ENCODE peak calls at places on chromosomes 5 and 9, in six cellular contexts. One of them, this sample, is unnamed.

GRCh38 chr5:151708126-151708525 is 21.4 kb upstream of the SPARC start:
- DNase-seq in neural progenitor cell: no peak
- DNase-seq in heart left ventricle: no peak
- DNase-seq in cardiac muscle cell: no peak
- DNase-seq in WERI-Rb-1: no peak
- DNase-seq in transverse colon: peak; percentile 30
- DNase-seq in this sample: no peak

GRCh38 chr5:50301756-50302155 is 139.3 kb downstream of the EMB start:
- DNase-seq in heart left ventricle: no peak
- DNase-seq in cardiac muscle cell: no peak
- DNase-seq in transverse colon: no peak
- DNase-seq in neural progenitor cell: no peak
- DNase-seq in WERI-Rb-1: no peak
- DNase-seq in this sample: peak; percentile 21

GRCh38 chr5:31231171-31231570 is 37.7 kb downstream of the CDH6 start:
- DNase-seq in cardiac muscle cell: peak; percentile 13
- DNase-seq in neural progenitor cell: no peak
- DNase-seq in WERI-Rb-1: no peak
- DNase-seq in transverse colon: no peak
- DNase-seq in heart left ventricle: no peak
- DNase-seq in this sample: no peak

GRCh38 chr9:112065781-112066606 is 109.1 kb downstream of the SUSD1 start:
- DNase-seq in transverse colon: peak; percentile 81
- DNase-seq in cardiac muscle cell: no peak
- DNase-seq in neural progenitor cell: no peak
- DNase-seq in WERI-Rb-1: no peak
- DNase-seq in heart left ventricle: no peak
- DNase-seq in this sample: peak; percentile 57

GRCh38 chr5:92945630-92946097 is 635.4 kb downstream of the NR2F1-AS1 start:
- DNase-seq in neural progenitor cell: peak; percentile 19
- DNase-seq in heart left ventricle: no peak
- DNase-seq in cardiac muscle cell: peak; percentile 58
- DNase-seq in WERI-Rb-1: no peak
- DNase-seq in transverse colon: no peak
- DNase-seq in this sample: no peak

GRCh38 chr5:103774736-103775135 is 212.1 kb upstream of the NUDT12 start:
- DNase-seq in neural progenitor cell: no peak
- DNase-seq in WERI-Rb-1: no peak
- DNase-seq in transverse colon: no peak
- DNase-seq in heart left ventricle: no peak
- DNase-seq in cardiac muscle cell: no peak
- DNase-seq in this sample: no peak

GRCh38 chr5:72009280-72009679 is 98.0 kb upstream of the MAP1B start:
- DNase-seq in WERI-Rb-1: no peak
- DNase-seq in heart left ventricle: no peak
- DNase-seq in transverse colon: no peak
- DNase-seq in neural progenitor cell: no peak
- DNase-seq in cardiac muscle cell: no peak
- DNase-seq in this sample: no peak

GRCh38 chr9:100186356-100186755 is 87.3 kb downstream of the INVS start:
- DNase-seq in heart left ventricle: no peak
- DNase-seq in WERI-Rb-1: no peak
- DNase-seq in neural progenitor cell: no peak
- DNase-seq in transverse colon: no peak
- DNase-seq in cardiac muscle cell: no peak
- DNase-seq in this sample: no peak

GRCh38 chr5:3209918-3210317 is 385.7 kb upstream of the IRX1 start:
- DNase-seq in WERI-Rb-1: no peak
- DNase-seq in transverse colon: no peak
- DNase-seq in heart left ventricle: peak; percentile 6
- DNase-seq in neural progenitor cell: no peak
- DNase-seq in cardiac muscle cell: no peak
- DNase-seq in this sample: no peak

GRCh38 chr9:3980771-3981170 is 319.1 kb downstream of the GLIS3 start:
- DNase-seq in WERI-Rb-1: no peak
- DNase-seq in neural progenitor cell: peak; percentile 76
- DNase-seq in transverse colon: no peak
- DNase-seq in cardiac muscle cell: peak; percentile 59
- DNase-seq in heart left ventricle: peak; percentile 29
- DNase-seq in this sample: no peak

GRCh38 chr9:126126012-126126411 is 200.6 kb upstream of the MVB12B start:
- DNase-seq in cardiac muscle cell: no peak
- DNase-seq in WERI-Rb-1: no peak
- DNase-seq in neural progenitor cell: no peak
- DNase-seq in heart left ventricle: no peak
- DNase-seq in transverse colon: no peak
- DNase-seq in this sample: no peak

GRCh38 chr5:74919487-74919886 is 53.3 kb upstream of the FAM169A start:
- DNase-seq in neural progenitor cell: peak; percentile 61
- DNase-seq in transverse colon: no peak
- DNase-seq in heart left ventricle: no peak
- DNase-seq in cardiac muscle cell: peak; percentile 77
- DNase-seq in WERI-Rb-1: no peak
- DNase-seq in this sample: peak; percentile 88

GRCh38 chr5:16935271-16936149 is 578 bp downstream of the MYO10 start:
- DNase-seq in cardiac muscle cell: no peak
- DNase-seq in WERI-Rb-1: peak; percentile 31
- DNase-seq in heart left ventricle: peak; percentile 54
- DNase-seq in neural progenitor cell: no peak
- DNase-seq in transverse colon: peak; percentile 49
- DNase-seq in this sample: peak; percentile 89

GRCh38 chr9:33651125-33651524 is 127.1 kb downstream of the ANKRD18B start:
- DNase-seq in heart left ventricle: no peak
- DNase-seq in WERI-Rb-1: no peak
- DNase-seq in neural progenitor cell: peak; percentile 24
- DNase-seq in cardiac muscle cell: no peak
- DNase-seq in transverse colon: no peak
- DNase-seq in this sample: no peak

GRCh38 chr9:91422832-91423711 is 560 bp downstream of the NFIL3 start:
- DNase-seq in transverse colon: peak; percentile 75
- DNase-seq in heart left ventricle: peak; percentile 71
- DNase-seq in cardiac muscle cell: peak; percentile 89
- DNase-seq in WERI-Rb-1: peak; percentile 66
- DNase-seq in neural progenitor cell: peak; percentile 84
- DNase-seq in this sample: peak; percentile 84

GRCh38 chr5:130102375-130102774 is 198.1 kb downstream of the CHSY3 start:
- DNase-seq in neural progenitor cell: no peak
- DNase-seq in cardiac muscle cell: no peak
- DNase-seq in WERI-Rb-1: no peak
- DNase-seq in transverse colon: no peak
- DNase-seq in heart left ventricle: no peak
- DNase-seq in this sample: no peak

GRCh38 chr9:112120471-112120925 is 54.6 kb downstream of the SUSD1 start:
- DNase-seq in neural progenitor cell: peak; percentile 50
- DNase-seq in transverse colon: no peak
- DNase-seq in WERI-Rb-1: no peak
- DNase-seq in heart left ventricle: no peak
- DNase-seq in cardiac muscle cell: no peak
- DNase-seq in this sample: no peak

GRCh38 chr9:113011911-113012381 is at the start of gene ZNF883:
- DNase-seq in transverse colon: peak; percentile 33
- DNase-seq in heart left ventricle: peak; percentile 74
- DNase-seq in neural progenitor cell: peak; percentile 74
- DNase-seq in cardiac muscle cell: peak; percentile 86
- DNase-seq in WERI-Rb-1: peak; percentile 85
- DNase-seq in this sample: peak; percentile 50

GRCh38 chr9:89610391-89610925 is 5.6 kb downstream of the GADD45G start:
- DNase-seq in WERI-Rb-1: no peak
- DNase-seq in cardiac muscle cell: no peak
- DNase-seq in transverse colon: no peak
- DNase-seq in neural progenitor cell: no peak
- DNase-seq in heart left ventricle: no peak
- DNase-seq in this sample: no peak

GRCh38 chr5:115816226-115817042 is at the start of gene CDO1:
- DNase-seq in cardiac muscle cell: peak; percentile 74
- DNase-seq in transverse colon: peak; percentile 8
- DNase-seq in neural progenitor cell: peak; percentile 80
- DNase-seq in WERI-Rb-1: peak; percentile 73
- DNase-seq in heart left ventricle: peak; percentile 62
- DNase-seq in this sample: no peak

GRCh38 chr5:14449052-14449661 is 132.4 kb upstream of the OTULINL start:
- DNase-seq in transverse colon: peak; percentile 41
- DNase-seq in WERI-Rb-1: no peak
- DNase-seq in cardiac muscle cell: peak; percentile 90
- DNase-seq in neural progenitor cell: no peak
- DNase-seq in heart left ventricle: peak; percentile 37
- DNase-seq in this sample: no peak

GRCh38 chr5:95842955-95843544 is 20.5 kb upstream of the GLRX start:
- DNase-seq in WERI-Rb-1: peak; percentile 47
- DNase-seq in heart left ventricle: peak; percentile 82
- DNase-seq in cardiac muscle cell: peak; percentile 77
- DNase-seq in transverse colon: peak; percentile 70
- DNase-seq in neural progenitor cell: peak; percentile 38
- DNase-seq in this sample: no peak

GRCh38 chr5:142915840-142916424 is 145.8 kb downstream of the ARHGAP26 start:
- DNase-seq in heart left ventricle: no peak
- DNase-seq in transverse colon: peak; percentile 23
- DNase-seq in WERI-Rb-1: peak; percentile 78
- DNase-seq in neural progenitor cell: peak; percentile 67
- DNase-seq in cardiac muscle cell: no peak
- DNase-seq in this sample: peak; percentile 78

GRCh38 chr5:149639718-149640117 is 58.4 kb downstream of the ARHGEF37 start:
- DNase-seq in heart left ventricle: peak; percentile 54
- DNase-seq in neural progenitor cell: no peak
- DNase-seq in WERI-Rb-1: no peak
- DNase-seq in transverse colon: no peak
- DNase-seq in cardiac muscle cell: no peak
- DNase-seq in this sample: no peak

GRCh38 chr5:13939647-13940046 is 4.8 kb downstream of the DNAH5 start:
- DNase-seq in neural progenitor cell: peak; percentile 84
- DNase-seq in cardiac muscle cell: no peak
- DNase-seq in transverse colon: no peak
- DNase-seq in WERI-Rb-1: peak; percentile 23
- DNase-seq in heart left ventricle: no peak
- DNase-seq in this sample: no peak

GRCh38 chr5:171975262-171975876 is 31.1 kb downstream of the FBXW11 start:
- DNase-seq in WERI-Rb-1: no peak
- DNase-seq in heart left ventricle: no peak
- DNase-seq in neural progenitor cell: no peak
- DNase-seq in cardiac muscle cell: peak; percentile 45
- DNase-seq in transverse colon: no peak
- DNase-seq in this sample: no peak
- H3K27ac ChIP-seq in WERI-Rb-1: no peak overlapping the region
- H3K27ac ChIP-seq in heart left ventricle: no peak overlapping the region
- H3K27ac ChIP-seq in neural progenitor cell: no peak overlapping the region
- H3K27ac ChIP-seq in cardiac muscle cell: peak overlapping the region; percentile 27
- H3K27ac ChIP-seq in transverse colon: no peak overlapping the region
- H3K27ac ChIP-seq in this sample: no peak overlapping the region

GRCh38 chr5:1218351-1219080 is 6.7 kb upstream of the SLC6A18 start:
- DNase-seq in WERI-Rb-1: no peak
- DNase-seq in transverse colon: no peak
- DNase-seq in heart left ventricle: no peak
- DNase-seq in cardiac muscle cell: no peak
- DNase-seq in neural progenitor cell: no peak
- DNase-seq in this sample: no peak

GRCh38 chr5:1216211-1216917 is 8.8 kb upstream of the SLC6A18 start:
- DNase-seq in transverse colon: no peak
- DNase-seq in neural progenitor cell: no peak
- DNase-seq in cardiac muscle cell: no peak
- DNase-seq in WERI-Rb-1: no peak
- DNase-seq in heart left ventricle: no peak
- DNase-seq in this sample: no peak

GRCh38 chr5:1216918-1217295 is 8.3 kb upstream of the SLC6A18 start:
- DNase-seq in transverse colon: no peak
- DNase-seq in WERI-Rb-1: no peak
- DNase-seq in cardiac muscle cell: no peak
- DNase-seq in heart left ventricle: peak; percentile 2
- DNase-seq in neural progenitor cell: no peak
- DNase-seq in this sample: no peak

GRCh38 chr5:1219098-1219767 is 5.9 kb upstream of the SLC6A18 start:
- DNase-seq in heart left ventricle: no peak
- DNase-seq in WERI-Rb-1: no peak
- DNase-seq in neural progenitor cell: no peak
- DNase-seq in transverse colon: no peak
- DNase-seq in cardiac muscle cell: no peak
- DNase-seq in this sample: no peak

GRCh38 chr5:1217596-1218206 is 7.5 kb upstream of the SLC6A18 start:
- DNase-seq in transverse colon: no peak
- DNase-seq in WERI-Rb-1: no peak
- DNase-seq in cardiac muscle cell: no peak
- DNase-seq in heart left ventricle: no peak
- DNase-seq in neural progenitor cell: peak; percentile 55
- DNase-seq in this sample: no peak
- TF ChIP-seq CTCF in transverse colon: no peak
- TF ChIP-seq CTCF in WERI-Rb-1: no peak
- TF ChIP-seq CTCF in cardiac muscle cell: no peak
- TF ChIP-seq CTCF in heart left ventricle: no peak
- TF ChIP-seq CTCF in neural progenitor cell: no peak
- TF ChIP-seq CTCF in this sample: no peak

GRCh38 chr5:171931163-171931562 is 75.3 kb downstream of the FBXW11 start:
- DNase-seq in transverse colon: no peak
- DNase-seq in cardiac muscle cell: no peak
- DNase-seq in heart left ventricle: no peak
- DNase-seq in neural progenitor cell: no peak
- DNase-seq in WERI-Rb-1: no peak
- DNase-seq in this sample: no peak

GRCh38 chr5:171924493-171925122 is 81.8 kb downstream of the FBXW11 start:
- DNase-seq in neural progenitor cell: peak; percentile 29
- DNase-seq in transverse colon: no peak
- DNase-seq in WERI-Rb-1: no peak
- DNase-seq in cardiac muscle cell: no peak
- DNase-seq in heart left ventricle: no peak
- DNase-seq in this sample: no peak

GRCh38 chr5:171926311-171926710 is 80.1 kb downstream of the FBXW11 start:
- DNase-seq in cardiac muscle cell: no peak
- DNase-seq in transverse colon: no peak
- DNase-seq in neural progenitor cell: peak; percentile 46
- DNase-seq in heart left ventricle: no peak
- DNase-seq in WERI-Rb-1: no peak
- DNase-seq in this sample: no peak

DNA sequence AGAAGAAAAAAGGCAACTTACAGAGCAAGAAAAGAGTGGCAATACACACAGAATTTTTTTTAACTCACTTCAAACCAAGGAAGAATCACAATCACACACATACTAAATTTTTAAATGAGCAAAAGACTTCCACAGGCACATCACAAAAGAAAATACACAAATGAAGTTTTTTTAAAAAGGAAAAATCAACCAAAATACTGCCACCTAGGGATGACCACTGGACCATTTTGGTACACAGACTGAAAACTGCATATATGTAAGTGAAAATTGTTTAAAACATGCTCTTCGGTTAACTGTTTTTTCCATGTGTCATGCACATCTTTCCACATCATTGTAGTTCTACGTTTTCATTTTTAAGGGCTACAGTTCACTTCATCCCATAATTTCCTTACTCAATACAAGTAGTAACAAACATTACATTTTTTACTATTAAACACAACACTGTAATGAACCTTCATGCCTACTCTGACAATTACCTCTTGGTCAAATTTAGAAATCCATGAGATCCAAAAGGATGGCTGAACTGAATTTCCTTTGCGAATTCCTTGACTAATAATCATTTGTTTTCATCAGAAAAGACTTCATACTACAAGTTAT is 79.0 kb downstream of the FBXW11 start:
- DNase-seq in WERI-Rb-1: no peak
- DNase-seq in neural progenitor cell: no peak
- DNase-seq in cardiac muscle cell: peak; percentile 17
- DNase-seq in transverse colon: no peak
- DNase-seq in heart left ventricle: no peak
- DNase-seq in this sample: no peak
- H3K27ac ChIP-seq in WERI-Rb-1: no peak overlapping the region
- H3K27ac ChIP-seq in neural progenitor cell: no peak overlapping the region
- H3K27ac ChIP-seq in cardiac muscle cell: no peak overlapping the region
- H3K27ac ChIP-seq in transverse colon: no peak overlapping the region
- H3K27ac ChIP-seq in heart left ventricle: no peak overlapping the region
- H3K27ac ChIP-seq in this sample: no peak overlapping the region

GRCh38 chr5:118598311-118598710 is 390.0 kb downstream of the DTWD2 start:
- DNase-seq in heart left ventricle: no peak
- DNase-seq in transverse colon: no peak
- DNase-seq in WERI-Rb-1: no peak
- DNase-seq in cardiac muscle cell: no peak
- DNase-seq in neural progenitor cell: no peak
- DNase-seq in this sample: no peak
- TF ChIP-seq CTCF in heart left ventricle: no peak
- TF ChIP-seq CTCF in transverse colon: no peak
- TF ChIP-seq CTCF in WERI-Rb-1: no peak
- TF ChIP-seq CTCF in cardiac muscle cell: no peak
- TF ChIP-seq CTCF in neural progenitor cell: no peak
- TF ChIP-seq CTCF in this sample: no peak

This sample was measured in RWPE1.